ENCODE peak calls at places on chromosome 21, in four cellular contexts. F is ecto neural progenitor cell, S is uterus, H is psoas muscle. C is an unnamed sample.

GRCh38 chr21:42257091-42257760 is 38.3 kb downstream of the ABCG1 start:
- DNase-seq in H (no peak), F (no peak), S (no peak), C (no peak)

GRCh38 chr21:38938343-38938742 is 132.6 kb downstream of the ETS2 start:
- DNase-seq in F (no peak), H (no peak), S (no peak), C (peak)

GRCh38 chr21:34100337-34100736 is 27.0 kb downstream of the MRPS6 start:
- DNase-seq in F (no peak), S (no peak), H (no peak), C (no peak)

GRCh38 chr21:44408226-44408625 is 47.1 kb upstream of the LRRC3 start:
- DNase-seq in F (no peak), H (no peak), S (no peak), C (no peak)

GRCh38 chr21:44391345-44392091 is 38.1 kb downstream of the TRPM2 start:
- DNase-seq in S (no peak), H (peak), F (no peak), C (no peak)

GRCh38 chr21:41523175-41523574 is 15.2 kb upstream of the TMPRSS2 start:
- DNase-seq in S (no peak), H (no peak), F (no peak), C (no peak)

GRCh38 chr21:44924611-44925010 is 3.9 kb upstream of the ITGB2 start:
- DNase-seq in H (no peak), S (no peak), F (no peak), C (no peak)

GRCh38 chr21:41571938-41572510 is 64.1 kb upstream of the TMPRSS2 start:
- DNase-seq in H (no peak), F (no peak), S (no peak), C (no peak)

GRCh38 chr21:16590186-16590585 is 860.4 kb downstream of the USP25 start:
- DNase-seq in F (no peak), S (no peak), H (no peak), C (no peak)

GRCh38 chr21:41761211-41762181 is 5.4 kb downstream of the RIPK4 start:
- DNase-seq in S (no peak), F (peak), H (peak), C (no peak)

GRCh38 chr21:43299441-43300277 is 127.3 kb downstream of the SIK1 start:
- DNase-seq in F (no peak), S (no peak), H (peak), C (no peak)

GRCh38 chr21:46141767-46142580 is 13.4 kb downstream of the FTCD start:
- DNase-seq in H (peak), S (peak), F (no peak), C (no peak)

GRCh38 chr21:45441431-45442255 is 36.7 kb downstream of the COL18A1 start:
- DNase-seq in F (no peak), S (no peak), H (peak), C (no peak)